ENCODE peak calls at places on chromosomes 7 and 10, in eight cellular contexts. J, C, B, X, E, R, G and S are unnamed samples.

GRCh38 chr7:80054356-80054755 is 80.3 kb upstream of the GNAI1 start:
- DNase-seq in J (no peak), C (no peak), B (no peak), X (no peak), E (no peak), R (no peak), G (no peak), S (no peak)

GRCh38 chr10:49689882-49690510 is 10.5 kb downstream of the C10orf53 start:
- DNase-seq in J (no peak), C (no peak), B (no peak), X (no peak), E (peak; percentile 63), R (no peak), G (no peak), S (peak; percentile 85)

GRCh38 chr7:74372511-74373111 is 81.1 kb upstream of the GTF2IRD1 start:
- DNase-seq in J (no peak), C (no peak), B (no peak), X (peak; percentile 70), E (peak; percentile 84), R (no peak), G (no peak), S (peak; percentile 62)

GRCh38 chr7:142024547-142024946 is 28.9 kb downstream of the MGAM start:
- DNase-seq in J (no peak), C (no peak), B (no peak), X (no peak), E (no peak), R (no peak), G (no peak), S (no peak)

GRCh38 chr10:123862421-123863188 is 29.0 kb downstream of the CPXM2 start:
- DNase-seq in J (peak; percentile 5), C (no peak), B (no peak), X (no peak), E (no peak), R (no peak), G (no peak), S (no peak)

GRCh38 chr10:70162892-70163201 is 7.5 kb downstream of the SAR1A start:
- DNase-seq in J (no peak), C (no peak), B (peak; percentile 45), X (no peak), E (no peak), R (no peak), G (no peak), S (no peak)

GRCh38 chr10:124342821-124343170 is 75.9 kb downstream of the OAT start:
- DNase-seq in J (no peak), C (no peak), B (no peak), X (no peak), E (no peak), R (no peak), G (no peak), S (no peak)

GRCh38 chr10:17375936-17376584 is 78.3 kb downstream of the ST8SIA6 start:
- DNase-seq in J (no peak), C (no peak), B (peak; percentile 6), X (no peak), E (peak; percentile 44), R (no peak), G (no peak), S (peak; percentile 81)

GRCh38 chr7:153190452-153190851 is 430.9 kb downstream of the ACTR3B start:
- DNase-seq in J (no peak), C (no peak), B (no peak), X (no peak), E (peak; percentile 54), R (peak; percentile 56), G (no peak), S (peak; percentile 70)

GRCh38 chr10:124152781-124153600 is 59.6 kb upstream of the CHST15 start:
- DNase-seq in J (no peak), C (peak; percentile 87), B (no peak), X (peak; percentile 55), E (peak; percentile 75), R (no peak), G (peak; percentile 81), S (peak; percentile 23)

GRCh38 chr7:99407849-99408346 is 499 bp downstream of the PDAP1 start:
- DNase-seq in J (no peak), C (peak; percentile 20), B (peak; percentile 18), X (peak; percentile 62), E (peak; percentile 70), R (no peak), G (no peak), S (peak; percentile 41)

GRCh38 chr10:125726914-125727313 is 7.4 kb downstream of the EDRF1 start:
- DNase-seq in J (no peak), C (no peak), B (no peak), X (no peak), E (no peak), R (no peak), G (no peak), S (no peak)

GRCh38 chr7:92306153-92306552 is 60.4 kb downstream of the ANKIB1 start:
- DNase-seq in J (no peak), C (no peak), B (no peak), X (no peak), E (no peak), R (no peak), G (no peak), S (no peak)

GRCh38 chr7:148987751-148988512 is 40.4 kb downstream of the PDIA4 start:
- DNase-seq in J (no peak), C (peak; percentile 30), B (no peak), X (no peak), E (peak; percentile 46), R (no peak), G (no peak), S (peak; percentile 46)

GRCh38 chr10:3654496-3654895 is 130.5 kb downstream of the KLF6 start:
- DNase-seq in J (no peak), C (no peak), B (no peak), X (no peak), E (no peak), R (no peak), G (no peak), S (no peak)

GRCh38 chr10:119211625-119212441 is 4.5 kb downstream of the GRK5 start:
- DNase-seq in J (no peak), C (no peak), B (no peak), X (no peak), E (no peak), R (no peak), G (no peak), S (no peak)

GRCh38 chr7:149415391-149416068 is 45.3 kb downstream of the ZNF777 start:
- DNase-seq in J (no peak), C (no peak), B (no peak), X (no peak), E (no peak), R (no peak), G (no peak), S (no peak)

GRCh38 chr7:148332787-148333186 is 257.8 kb upstream of the C7orf33 start:
- DNase-seq in J (no peak), C (no peak), B (no peak), X (no peak), E (no peak), R (no peak), G (no peak), S (no peak)

GRCh38 chr7:74049997-74050798 is 22.2 kb downstream of the ELN start:
- DNase-seq in J (no peak), C (no peak), B (no peak), X (no peak), E (no peak), R (no peak), G (no peak), S (no peak)

GRCh38 chr10:129580897-129581296 is 113.9 kb downstream of the MGMT start:
- DNase-seq in J (no peak), C (no peak), B (no peak), X (no peak), E (no peak), R (no peak), G (no peak), S (no peak)

GRCh38 chr7:100016209-100016901 is 959 bp downstream of the ZKSCAN1 start:
- DNase-seq in J (no peak), C (no peak), B (no peak), X (no peak), E (no peak), R (no peak), G (no peak), S (no peak)